ENCODE peak calls at places on chromosomes 16 and 17, in eight cellular contexts. One of them, this sample, is unnamed.
A peak's percentile ranks its signal among the peaks of the same experiment; 100 is the strongest.

GRCh38 chr17:40086150-40087044 is 14.0 kb downstream of the NR1D1 start:
- DNase-seq in heart right ventricle: no peak
- DNase-seq in IMR-90: no peak
- DNase-seq in AG04450: no peak
- DNase-seq in uterus: peak; percentile 57
- DNase-seq in colonic mucosa: no peak
- DNase-seq in psoas muscle: peak; percentile 75
- DNase-seq in fibroblast of lung: no peak
- DNase-seq in this sample: peak; percentile 61

GRCh38 chr16:23694707-23695373 is 16.2 kb downstream of the PLK1 start:
- DNase-seq in uterus: no peak
- DNase-seq in heart right ventricle: no peak
- DNase-seq in AG04450: no peak
- DNase-seq in psoas muscle: no peak
- DNase-seq in colonic mucosa: no peak
- DNase-seq in IMR-90: peak; percentile 38
- DNase-seq in fibroblast of lung: peak; percentile 68
- DNase-seq in this sample: peak; percentile 67

GRCh38 chr17:80822700-80823410 is 168.8 kb upstream of the CHMP6 start:
- DNase-seq in AG04450: no peak
- DNase-seq in psoas muscle: no peak
- DNase-seq in fibroblast of lung: peak; percentile 30
- DNase-seq in uterus: peak; percentile 70
- DNase-seq in IMR-90: no peak
- DNase-seq in colonic mucosa: no peak
- DNase-seq in heart right ventricle: no peak
- DNase-seq in this sample: no peak

GRCh38 chr17:67570797-67571196 is 146.9 kb upstream of the NOL11 start:
- DNase-seq in heart right ventricle: no peak
- DNase-seq in psoas muscle: no peak
- DNase-seq in colonic mucosa: no peak
- DNase-seq in IMR-90: no peak
- DNase-seq in uterus: no peak
- DNase-seq in fibroblast of lung: no peak
- DNase-seq in AG04450: no peak
- DNase-seq in this sample: no peak

GRCh38 chr16:2486645-2487516 is 12.0 kb downstream of the TBC1D24 start:
- DNase-seq in AG04450: no peak
- DNase-seq in psoas muscle: no peak
- DNase-seq in IMR-90: peak; percentile 23
- DNase-seq in heart right ventricle: no peak
- DNase-seq in uterus: no peak
- DNase-seq in colonic mucosa: peak; percentile 64
- DNase-seq in fibroblast of lung: no peak
- DNase-seq in this sample: peak; percentile 31

GRCh38 chr16:50460538-50461399 is 87.4 kb upstream of the NKD1 start:
- DNase-seq in heart right ventricle: no peak
- DNase-seq in psoas muscle: no peak
- DNase-seq in AG04450: no peak
- DNase-seq in fibroblast of lung: no peak
- DNase-seq in colonic mucosa: no peak
- DNase-seq in IMR-90: no peak
- DNase-seq in uterus: no peak
- DNase-seq in this sample: no peak

GRCh38 chr16:74446866-74447265 is 25.6 kb upstream of the CLEC18B start:
- DNase-seq in IMR-90: no peak
- DNase-seq in heart right ventricle: no peak
- DNase-seq in fibroblast of lung: no peak
- DNase-seq in psoas muscle: no peak
- DNase-seq in colonic mucosa: no peak
- DNase-seq in uterus: no peak
- DNase-seq in AG04450: no peak
- DNase-seq in this sample: no peak

GRCh38 chr16:71933913-71934696 is 38.8 kb downstream of the IST1 start:
- DNase-seq in fibroblast of lung: peak; percentile 61
- DNase-seq in uterus: no peak
- DNase-seq in AG04450: no peak
- DNase-seq in heart right ventricle: no peak
- DNase-seq in IMR-90: peak; percentile 79
- DNase-seq in psoas muscle: no peak
- DNase-seq in colonic mucosa: no peak
- DNase-seq in this sample: peak; percentile 86

GRCh38 chr17:37447641-37448040 is 41.0 kb downstream of the TADA2A start:
- DNase-seq in heart right ventricle: no peak
- DNase-seq in AG04450: no peak
- DNase-seq in psoas muscle: no peak
- DNase-seq in colonic mucosa: no peak
- DNase-seq in IMR-90: peak; percentile 51
- DNase-seq in uterus: no peak
- DNase-seq in fibroblast of lung: peak; percentile 63
- DNase-seq in this sample: peak; percentile 31

GRCh38 chr16:47507701-47508100 is 46.6 kb downstream of the PHKB start:
- DNase-seq in psoas muscle: no peak
- DNase-seq in fibroblast of lung: no peak
- DNase-seq in colonic mucosa: no peak
- DNase-seq in AG04450: no peak
- DNase-seq in IMR-90: peak; percentile 10
- DNase-seq in heart right ventricle: no peak
- DNase-seq in uterus: no peak
- DNase-seq in this sample: peak; percentile 72

GRCh38 chr16:68235882-68236803 is at the start of gene ESRP2:
- DNase-seq in AG04450: no peak
- DNase-seq in psoas muscle: peak; percentile 36
- DNase-seq in IMR-90: no peak
- DNase-seq in uterus: no peak
- DNase-seq in colonic mucosa: peak; percentile 91
- DNase-seq in fibroblast of lung: no peak
- DNase-seq in heart right ventricle: no peak
- DNase-seq in this sample: no peak

GRCh38 chr17:49581645-49581992 is 5.9 kb downstream of the NXPH3 start:
- DNase-seq in psoas muscle: no peak
- DNase-seq in fibroblast of lung: no peak
- DNase-seq in colonic mucosa: no peak
- DNase-seq in AG04450: no peak
- DNase-seq in heart right ventricle: no peak
- DNase-seq in uterus: no peak
- DNase-seq in IMR-90: no peak
- DNase-seq in this sample: no peak

GRCh38 chr17:63698886-63699637 is 863 bp downstream of the LIMD2 start:
- DNase-seq in uterus: no peak
- DNase-seq in fibroblast of lung: peak; percentile 47
- DNase-seq in AG04450: no peak
- DNase-seq in IMR-90: peak; percentile 29
- DNase-seq in psoas muscle: peak; percentile 50
- DNase-seq in heart right ventricle: peak; percentile 55
- DNase-seq in colonic mucosa: peak; percentile 57
- DNase-seq in this sample: peak; percentile 67

GRCh38 chr16:15502041-15502725 is 67.8 kb downstream of the BMERB1 start:
- DNase-seq in AG04450: peak; percentile 76
- DNase-seq in IMR-90: peak; percentile 96
- DNase-seq in heart right ventricle: no peak
- DNase-seq in psoas muscle: peak; percentile 30
- DNase-seq in fibroblast of lung: peak; percentile 97
- DNase-seq in uterus: no peak
- DNase-seq in colonic mucosa: no peak
- DNase-seq in this sample: peak; percentile 98

GRCh38 chr17:77466140-77466539 is 325.4 kb downstream of the SEC14L1 start:
- DNase-seq in uterus: no peak
- DNase-seq in colonic mucosa: no peak
- DNase-seq in heart right ventricle: no peak
- DNase-seq in psoas muscle: no peak
- DNase-seq in fibroblast of lung: peak; percentile 54
- DNase-seq in IMR-90: no peak
- DNase-seq in AG04450: no peak
- DNase-seq in this sample: no peak

GRCh38 chr17:76986318-76986717 is 118.1 kb downstream of the MGAT5B start:
- DNase-seq in IMR-90: no peak
- DNase-seq in AG04450: no peak
- DNase-seq in fibroblast of lung: no peak
- DNase-seq in psoas muscle: no peak
- DNase-seq in uterus: no peak
- DNase-seq in colonic mucosa: no peak
- DNase-seq in heart right ventricle: no peak
- DNase-seq in this sample: no peak

GRCh38 chr17:35801583-35802224 is 6.3 kb upstream of the MMP28 start:
- DNase-seq in AG04450: no peak
- DNase-seq in heart right ventricle: peak; percentile 78
- DNase-seq in fibroblast of lung: peak; percentile 77
- DNase-seq in colonic mucosa: peak; percentile 81
- DNase-seq in uterus: peak; percentile 88
- DNase-seq in psoas muscle: peak; percentile 74
- DNase-seq in IMR-90: no peak
- DNase-seq in this sample: peak; percentile 73

GRCh38 chr16:73053379-73054130 is 5.6 kb upstream of the ZFHX3 start:
- DNase-seq in uterus: no peak
- DNase-seq in colonic mucosa: no peak
- DNase-seq in IMR-90: peak; percentile 75
- DNase-seq in fibroblast of lung: peak; percentile 65
- DNase-seq in psoas muscle: no peak
- DNase-seq in heart right ventricle: no peak
- DNase-seq in AG04450: no peak
- DNase-seq in this sample: peak; percentile 78
- TF ChIP-seq CTCF in uterus: no peak
- TF ChIP-seq CTCF in colonic mucosa: no peak
- TF ChIP-seq CTCF in IMR-90: peak; percentile 5
- TF ChIP-seq CTCF in fibroblast of lung: no peak
- TF ChIP-seq CTCF in psoas muscle: no peak
- TF ChIP-seq CTCF in heart right ventricle: no peak
- TF ChIP-seq CTCF in AG04450: no peak
- TF ChIP-seq CTCF in this sample: peak; percentile 8

GRCh38 chr17:45309400-45309799 is 7.4 kb downstream of the MAP3K14 start:
- DNase-seq in heart right ventricle: no peak
- DNase-seq in psoas muscle: no peak
- DNase-seq in colonic mucosa: no peak
- DNase-seq in fibroblast of lung: no peak
- DNase-seq in uterus: no peak
- DNase-seq in IMR-90: no peak
- DNase-seq in AG04450: no peak
- DNase-seq in this sample: no peak

GRCh38 chr17:45311406-45311761 is 5.4 kb downstream of the MAP3K14 start:
- DNase-seq in heart right ventricle: no peak
- DNase-seq in uterus: no peak
- DNase-seq in IMR-90: no peak
- DNase-seq in AG04450: no peak
- DNase-seq in fibroblast of lung: no peak
- DNase-seq in colonic mucosa: no peak
- DNase-seq in psoas muscle: no peak
- DNase-seq in this sample: no peak

GRCh38 chr17:45308840-45309239 is 8.0 kb downstream of the MAP3K14 start:
- DNase-seq in psoas muscle: no peak
- DNase-seq in fibroblast of lung: no peak
- DNase-seq in IMR-90: no peak
- DNase-seq in heart right ventricle: no peak
- DNase-seq in colonic mucosa: no peak
- DNase-seq in AG04450: no peak
- DNase-seq in uterus: no peak
- DNase-seq in this sample: no peak

GRCh38 chr17:45311762-45312476 is 4.9 kb downstream of the MAP3K14 start:
- DNase-seq in psoas muscle: peak; percentile 68
- DNase-seq in fibroblast of lung: peak; percentile 77
- DNase-seq in colonic mucosa: peak; percentile 84
- DNase-seq in heart right ventricle: peak; percentile 66
- DNase-seq in IMR-90: peak; percentile 63
- DNase-seq in uterus: peak; percentile 53
- DNase-seq in AG04450: no peak
- DNase-seq in this sample: peak; percentile 69

DNA sequence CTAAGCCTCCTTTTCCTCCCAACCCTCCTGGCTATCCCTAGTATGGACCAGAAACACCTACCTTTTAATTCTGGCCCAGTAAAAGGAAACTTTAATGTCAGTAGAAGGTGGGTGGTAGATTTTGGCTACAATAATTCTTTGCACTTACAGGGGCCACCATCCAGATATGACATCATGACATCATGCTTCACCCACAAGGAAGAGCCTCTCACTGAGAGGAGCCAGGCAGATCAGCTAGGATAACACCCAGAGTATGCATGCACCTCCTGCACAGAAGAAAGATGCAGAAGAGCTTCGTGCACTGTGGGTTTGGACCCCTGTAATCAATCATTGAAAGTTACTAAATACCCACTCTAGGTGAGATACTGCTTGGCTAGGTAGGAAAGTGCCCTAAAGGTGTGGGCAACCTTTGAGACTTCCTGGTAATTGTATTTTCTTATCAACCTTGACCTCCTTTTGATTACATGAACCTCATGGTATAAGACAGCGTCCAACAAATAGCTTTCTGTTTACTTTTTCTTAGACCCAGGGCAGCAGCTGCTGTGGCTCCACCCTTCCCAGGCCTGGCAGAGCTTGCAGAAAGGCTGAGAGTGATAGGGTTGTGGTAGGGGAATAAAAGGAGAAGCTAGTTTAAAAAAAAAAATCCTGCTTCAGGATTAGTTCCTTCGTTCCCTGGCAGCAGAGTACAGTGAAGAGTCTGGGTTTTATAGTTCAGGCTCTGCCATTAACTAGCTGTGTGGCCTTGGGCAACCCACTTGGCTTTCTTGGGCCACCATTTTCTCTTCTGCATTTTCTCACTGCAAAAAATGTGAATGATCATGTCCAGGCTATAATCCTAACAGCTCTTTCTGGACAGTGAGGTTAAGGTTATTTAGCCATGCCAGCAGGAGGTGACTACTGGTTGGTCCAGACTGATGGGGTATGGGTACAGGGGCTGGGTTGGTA is 6.2 kb downstream of the MAP3K14 start:
- DNase-seq in AG04450: no peak
- DNase-seq in uterus: no peak
- DNase-seq in IMR-90: no peak
- DNase-seq in heart right ventricle: no peak
- DNase-seq in psoas muscle: no peak
- DNase-seq in colonic mucosa: peak; percentile 88
- DNase-seq in fibroblast of lung: peak; percentile 41
- DNase-seq in this sample: no peak
- H3K4me3 ChIP-seq in AG04450: no peak overlapping the region
- H3K4me3 ChIP-seq in uterus: no peak overlapping the region
- H3K4me3 ChIP-seq in IMR-90: no peak overlapping the region
- H3K4me3 ChIP-seq in heart right ventricle: no peak overlapping the region
- H3K4me3 ChIP-seq in psoas muscle: peak overlapping the region; percentile 93
- H3K4me3 ChIP-seq in colonic mucosa: no peak overlapping the region
- H3K4me3 ChIP-seq in fibroblast of lung: no peak overlapping the region
- H3K4me3 ChIP-seq in this sample: no peak overlapping the region

GRCh38 chr17:31015639-31016038 is 44.8 kb downstream of the RNF135 start:
- DNase-seq in uterus: no peak
- DNase-seq in heart right ventricle: no peak
- DNase-seq in colonic mucosa: no peak
- DNase-seq in AG04450: no peak
- DNase-seq in fibroblast of lung: no peak
- DNase-seq in psoas muscle: no peak
- DNase-seq in IMR-90: no peak
- DNase-seq in this sample: peak; percentile 42
- TF ChIP-seq CTCF in uterus: no peak
- TF ChIP-seq CTCF in heart right ventricle: peak; percentile 29
- TF ChIP-seq CTCF in colonic mucosa: no peak
- TF ChIP-seq CTCF in AG04450: no peak
- TF ChIP-seq CTCF in fibroblast of lung: no peak
- TF ChIP-seq CTCF in psoas muscle: no peak
- TF ChIP-seq CTCF in IMR-90: no peak
- TF ChIP-seq CTCF in this sample: peak; percentile 41

DNA sequence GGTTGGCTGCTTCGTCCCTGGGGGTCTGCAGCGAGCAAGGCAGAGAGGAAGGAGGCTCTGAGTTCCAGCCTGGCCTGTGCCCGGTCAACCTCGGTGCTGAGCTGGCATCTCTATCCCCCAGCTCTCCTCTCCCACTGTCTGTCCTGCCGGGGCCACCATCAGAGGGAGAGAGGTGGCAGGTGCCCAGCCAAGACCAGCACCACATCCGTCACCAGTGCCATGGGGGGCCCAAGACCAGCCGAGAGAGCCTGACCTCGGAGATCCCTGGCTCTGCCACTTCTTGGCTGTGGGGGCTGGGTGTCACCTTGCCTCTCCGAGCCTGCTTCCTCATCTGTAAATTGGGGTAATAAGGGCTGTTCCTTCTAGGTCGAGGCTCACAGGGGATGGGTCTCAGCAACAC is 560 bp upstream of the P2RX1 start:
- DNase-seq in AG04450: no peak
- DNase-seq in heart right ventricle: no peak
- DNase-seq in fibroblast of lung: no peak
- DNase-seq in psoas muscle: no peak
- DNase-seq in uterus: no peak
- DNase-seq in colonic mucosa: peak; percentile 35
- DNase-seq in IMR-90: no peak
- DNase-seq in this sample: no peak
- H3K4me3 ChIP-seq in AG04450: no peak overlapping the region
- H3K4me3 ChIP-seq in heart right ventricle: no peak overlapping the region
- H3K4me3 ChIP-seq in fibroblast of lung: no peak overlapping the region
- H3K4me3 ChIP-seq in psoas muscle: no peak overlapping the region
- H3K4me3 ChIP-seq in uterus: no peak overlapping the region
- H3K4me3 ChIP-seq in colonic mucosa: peak overlapping the region; percentile 19
- H3K4me3 ChIP-seq in IMR-90: no peak overlapping the region
- H3K4me3 ChIP-seq in this sample: no peak overlapping the region